ENCODE peak calls at places on chromosomes 6 and 20, in four cellular contexts. N is K562, D is GM12878, E is HL-60. O is an unnamed sample.

GRCh38 chr20:50504231-50504823 is 5.9 kb upstream of the PTPN1 start:
- DNase-seq in N (peak; percentile 45), E (no peak), D (no peak), O (no peak)

GRCh38 chr20:62792940-62793756 is 3.1 kb upstream of the MRGBP start:
- DNase-seq in D (no peak), N (no peak), E (no peak), O (no peak)

GRCh38 chr6:137832110-137832509 is 34.9 kb upstream of the TNFAIP3 start:
- DNase-seq in N (no peak), E (no peak), D (no peak), O (no peak)

GRCh38 chr6:20583447-20583806 is 49.2 kb downstream of the CDKAL1 start:
- DNase-seq in N (no peak), E (no peak), D (no peak), O (no peak)

GRCh38 chr6:143449082-143449481 is 1.4 kb downstream of the ADAT2 start:
- DNase-seq in N (no peak), E (no peak), D (no peak), O (no peak)

GRCh38 chr6:41098366-41098765 is 25.6 kb downstream of the NFYA start:
- DNase-seq in E (no peak), D (no peak), N (no peak), O (no peak)

GRCh38 chr6:164561656-164562055 is 747.7 kb downstream of the C6orf118 start:
- DNase-seq in N (no peak), D (no peak), E (no peak), O (no peak)

GRCh38 chr6:51167468-51167867 is 348.8 kb downstream of the TFAP2B start:
- DNase-seq in D (no peak), E (no peak), N (peak; percentile 26), O (no peak)

GRCh38 chr6:106339334-106340029 is 13.9 kb upstream of the ATG5 start:
- DNase-seq in N (peak; percentile 58), E (peak; percentile 65), D (no peak), O (no peak)

GRCh38 chr6:100203391-100203790 is 209.4 kb upstream of the MCHR2 start:
- DNase-seq in D (no peak), E (no peak), N (no peak), O (no peak)

GRCh38 chr20:41645372-41645771 is 27.2 kb upstream of the CHD6 start:
- DNase-seq in E (no peak), N (no peak), D (no peak), O (no peak)

GRCh38 chr6:15272562-15272961 is 26.7 kb downstream of the JARID2 start:
- DNase-seq in N (no peak), D (no peak), E (no peak), O (no peak)

GRCh38 chr6:157095084-157095483 is 228.2 kb downstream of the TMEM242 start:
- DNase-seq in N (no peak), E (no peak), D (no peak), O (no peak)

GRCh38 chr6:108902389-108902792 is 54.2 kb downstream of the ARMC2 start:
- DNase-seq in E (no peak), D (no peak), N (no peak), O (no peak)

GRCh38 chr6:13217206-13217905 is 111.0 kb downstream of the TBC1D7 start:
- DNase-seq in N (no peak), E (no peak), D (no peak), O (no peak)

GRCh38 chr20:43726811-43727338 is at the start of gene GTSF1L:
- DNase-seq in N (no peak), D (no peak), E (no peak), O (no peak)

GRCh38 chr20:3146732-3147341 is 12.8 kb downstream of the FASTKD5 start:
- DNase-seq in N (no peak), E (no peak), D (no peak), O (no peak)

GRCh38 chr6:5950448-5950847 is 56.3 kb downstream of the NRN1 start:
- DNase-seq in D (no peak), N (peak; percentile 57), E (no peak), O (peak; percentile 7)

GRCh38 chr6:131062245-131063027 is 609 bp downstream of the EPB41L2 start:
- DNase-seq in D (no peak), E (no peak), N (peak; percentile 27), O (peak; percentile 2)

GRCh38 chr6:138107752-138108592 is 753 bp upstream of the PERP start:
- DNase-seq in N (peak; percentile 45), E (no peak), D (no peak), O (peak; percentile 20)

GRCh38 chr20:43949741-43950618 is 35.3 kb downstream of the TOX2 start:
- DNase-seq in N (peak; percentile 23), D (peak; percentile 66), E (peak; percentile 89), O (peak; percentile 60)

GRCh38 chr20:17536944-17537444 is 5.8 kb upstream of the BFSP1 start:
- DNase-seq in N (peak; percentile 69), E (peak; percentile 78), D (no peak), O (peak; percentile 41)

GRCh38 chr20:4713401-4713800 is 8.3 kb upstream of the PRND start:
- DNase-seq in N (no peak), E (no peak), D (no peak), O (no peak)

GRCh38 chr6:127864701-127865100 is 36.2 kb downstream of the THEMIS start:
- DNase-seq in E (no peak), N (no peak), D (no peak), O (no peak)

GRCh38 chr6:47690209-47690608 is 8.2 kb upstream of the ADGRF4 start:
- DNase-seq in E (no peak), N (no peak), D (no peak), O (no peak)

GRCh38 chr6:141829566-141829965 is 303.2 kb upstream of the GJE1 start:
- DNase-seq in D (no peak), N (no peak), E (no peak), O (no peak)

GRCh38 chr6:10151144-10151915 is 263.5 kb downstream of the TFAP2A start:
- DNase-seq in E (no peak), N (no peak), D (no peak), O (no peak)

GRCh38 chr6:57173886-57174510 is 1.9 kb downstream of the BAG2 start:
- DNase-seq in E (no peak), N (no peak), D (no peak), O (no peak)

DNA sequence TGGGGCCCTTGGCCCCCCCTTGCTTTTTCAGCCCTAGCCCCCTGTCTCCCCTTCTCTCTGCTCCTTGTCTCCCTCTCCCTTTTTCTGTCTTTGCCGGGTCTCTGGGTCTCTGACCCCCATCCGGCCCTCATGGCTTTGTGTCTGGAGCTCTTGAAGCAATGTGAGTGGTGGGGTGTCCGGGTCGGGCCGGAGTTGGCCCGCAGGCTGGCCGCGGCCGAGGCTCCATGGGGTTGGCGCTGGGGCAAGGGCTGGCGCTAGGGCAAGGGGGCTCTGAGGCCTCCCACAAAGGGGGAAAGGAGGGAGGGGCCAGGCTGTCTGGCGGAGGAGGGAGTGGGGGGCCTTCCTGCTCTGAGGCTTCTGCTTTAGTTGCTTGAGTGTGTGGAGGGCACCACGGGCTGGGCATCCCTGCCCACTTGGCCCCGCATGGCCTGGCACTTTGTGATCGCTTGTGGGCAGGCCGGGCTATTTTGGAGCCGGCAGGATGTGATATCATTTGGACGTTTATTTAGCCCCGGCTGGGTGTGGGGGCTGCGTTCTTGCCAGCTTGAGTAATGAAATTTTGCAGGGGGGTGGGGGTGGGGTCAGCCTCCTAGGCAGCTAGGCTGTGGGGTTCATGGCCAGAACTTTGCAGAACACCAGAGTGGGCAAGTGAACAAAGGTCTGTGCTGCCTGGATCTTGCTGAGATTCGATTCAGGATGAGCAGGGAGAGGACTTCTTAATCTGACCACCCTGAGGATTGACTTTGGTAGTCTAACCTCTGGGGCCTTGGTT is 78.7 kb upstream of the MYL9 start:
- DNase-seq in D (no peak), E (no peak), N (no peak), O (no peak)
- TF ChIP-seq SPI1 in D (no peak), E (no peak), N (no peak), O (no peak)

GRCh38 chr20:39103305-39103704 is 141.2 kb downstream of the DHX35 start:
- DNase-seq in E (no peak), D (no peak), N (no peak), O (no peak)

GRCh38 chr20:39103732-39104131 is 141.6 kb downstream of the DHX35 start:
- DNase-seq in D (no peak), N (no peak), E (no peak), O (no peak)

GRCh38 chr20:39107741-39108140 is 145.6 kb downstream of the DHX35 start:
- DNase-seq in N (no peak), E (no peak), D (no peak), O (no peak)

GRCh38 chr20:39106791-39107190 is 144.6 kb downstream of the DHX35 start:
- DNase-seq in E (no peak), D (no peak), N (no peak), O (no peak)

DNA sequence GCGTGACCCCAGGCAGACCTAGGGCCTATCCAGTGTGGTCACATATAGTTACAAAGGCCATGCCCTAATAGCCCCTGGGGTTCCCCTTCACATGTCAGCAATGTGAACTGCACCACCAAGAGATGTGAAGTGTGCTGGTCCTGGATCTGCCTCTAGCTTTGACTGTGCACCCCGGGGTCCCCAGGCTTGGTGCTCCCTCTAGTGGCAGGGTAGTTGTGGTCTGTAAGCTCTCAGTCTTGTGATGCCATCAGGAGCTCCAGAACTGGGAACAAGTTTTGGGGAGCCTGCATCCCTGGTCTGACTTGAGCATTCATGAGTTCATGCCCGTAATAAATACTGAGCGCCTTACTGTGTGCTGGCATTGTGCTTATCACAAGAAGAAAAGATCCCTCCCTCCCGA is 143.4 kb downstream of the DHX35 start:
- DNase-seq in E (peak; percentile 12), N (peak; percentile 48), D (no peak), O (no peak)
- TF ChIP-seq SPI1 in E (no peak), N (no peak), D (no peak), O (no peak)

GRCh38 chr6:165571721-165572132 is 91.3 kb downstream of the PDE10A start:
- DNase-seq in N (no peak), D (no peak), E (no peak), O (peak; percentile 5)
- TF ChIP-seq SPI1 in N (peak; percentile 36), D (peak; percentile 82), E (peak; percentile 92), O (peak; percentile 95)

GRCh38 chr6:154432533-154433476 is 76.2 kb upstream of the IPCEF1 start:
- DNase-seq in D (no peak), N (peak; percentile 59), E (peak; percentile 49), O (no peak)
- TF ChIP-seq SPI1 in D (no peak), N (peak; percentile 97), E (peak; percentile 97), O (peak; percentile 28)